ENCODE peak calls at places on chromosomes 6 and 20, in five cellular contexts. T is HCT116, Z is H1, J is GM12878, C is HepG2. Q is an unnamed sample.

GRCh38 chr20:33915726-33916331 is 77.9 kb upstream of the RALY start:
- DNase-seq in J (no peak), Z (no peak), C (peak; percentile 47), T (peak; percentile 15), Q (peak; percentile 18)

GRCh38 chr20:36572701-36573102 is 695 bp upstream of the TGIF2 start:
- DNase-seq in Z (no peak), C (peak; percentile 65), J (no peak), T (no peak), Q (no peak)

GRCh38 chr6:42471714-42472113 is 20.0 kb upstream of the TRERF1 start:
- DNase-seq in T (no peak), C (no peak), J (no peak), Z (no peak), Q (no peak)

GRCh38 chr6:7324520-7324919 is 11.5 kb upstream of the SSR1 start:
- DNase-seq in T (no peak), J (no peak), C (no peak), Z (no peak), Q (no peak)

GRCh38 chr6:33204415-33205171 is at the start of gene HSD17B8:
- DNase-seq in J (peak; percentile 71), Z (peak; percentile 72), T (peak; percentile 82), C (peak; percentile 90), Q (no peak)

GRCh38 chr20:38957915-38958485 is 4.1 kb upstream of the DHX35 start:
- DNase-seq in J (no peak), C (no peak), Z (no peak), T (no peak), Q (no peak)

GRCh38 chr6:162546905-162547304 is 180.7 kb downstream of the PRKN start:
- DNase-seq in T (no peak), Z (no peak), J (no peak), C (no peak), Q (no peak)

GRCh38 chr6:107173779-107174178 is 58.5 kb upstream of the BEND3 start:
- DNase-seq in Z (no peak), C (no peak), T (no peak), J (no peak), Q (no peak)

GRCh38 chr6:156777577-156777865 is 343 bp downstream of the ARID1B start:
- DNase-seq in T (no peak), J (no peak), C (no peak), Z (no peak), Q (no peak)

GRCh38 chr6:161273752-161274487 is at the start of gene AGPAT4:
- DNase-seq in J (peak; percentile 62), Z (peak; percentile 76), C (peak; percentile 32), T (peak; percentile 92), Q (peak; percentile 87)

GRCh38 chr6:147141690-147142308 is 62.4 kb upstream of the STXBP5 start:
- DNase-seq in Z (no peak), J (no peak), C (no peak), T (no peak), Q (no peak)

GRCh38 chr6:51467231-51467952 is 620.0 kb downstream of the PKHD1 start:
- DNase-seq in C (no peak), J (no peak), T (no peak), Z (no peak), Q (no peak)

GRCh38 chr20:25309395-25310267 is 61.7 kb downstream of the PYGB start:
- DNase-seq in J (no peak), T (peak; percentile 65), C (peak; percentile 82), Z (no peak), Q (peak; percentile 67)

GRCh38 chr6:32133786-32134185 is 3.7 kb upstream of the FKBPL start:
- DNase-seq in Z (no peak), T (no peak), J (no peak), C (no peak), Q (no peak)

GRCh38 chr6:116136933-116137340 is 11.0 kb upstream of the COL10A1 start:
- DNase-seq in J (no peak), C (no peak), Z (no peak), T (no peak), Q (no peak)

GRCh38 chr6:89985744-89986493 is 91.7 kb downstream of the GJA10 start:
- DNase-seq in Z (no peak), J (no peak), C (no peak), T (no peak), Q (no peak)

GRCh38 chr20:47543006-47543431 is 41.3 kb downstream of the NCOA3 start:
- DNase-seq in C (no peak), J (no peak), Z (no peak), T (no peak), Q (no peak)

GRCh38 chr20:7503501-7503900 is 436.8 kb downstream of the HAO1 start:
- DNase-seq in J (no peak), T (no peak), C (no peak), Z (no peak), Q (no peak)

GRCh38 chr20:37336369-37337207 is 9.4 kb upstream of the SRC start:
- DNase-seq in Z (no peak), T (no peak), J (peak; percentile 94), C (no peak), Q (no peak)

GRCh38 chr6:154058963-154059680 is 20.1 kb downstream of the OPRM1 start:
- DNase-seq in J (no peak), Z (no peak), T (no peak), C (no peak), Q (no peak)

GRCh38 chr6:69680302-69680701 is 116.5 kb downstream of the LMBRD1 start:
- DNase-seq in Z (no peak), C (no peak), T (no peak), J (no peak), Q (no peak)

GRCh38 chr20:51768759-51769517 is 748 bp upstream of the ATP9A start:
- DNase-seq in T (no peak), C (no peak), Z (no peak), J (no peak), Q (no peak)

GRCh38 chr6:108966236-108966635 is 118.0 kb downstream of the ARMC2 start:
- DNase-seq in C (no peak), Z (no peak), T (no peak), J (no peak), Q (no peak)

GRCh38 chr20:53260168-53260567 is 288.0 kb downstream of the TSHZ2 start:
- DNase-seq in T (no peak), Z (no peak), C (no peak), J (no peak), Q (no peak)

GRCh38 chr6:166855416-166855815 is 100.9 kb downstream of the RNASET2 start:
- DNase-seq in Z (no peak), T (no peak), J (no peak), C (no peak), Q (no peak)

DNA sequence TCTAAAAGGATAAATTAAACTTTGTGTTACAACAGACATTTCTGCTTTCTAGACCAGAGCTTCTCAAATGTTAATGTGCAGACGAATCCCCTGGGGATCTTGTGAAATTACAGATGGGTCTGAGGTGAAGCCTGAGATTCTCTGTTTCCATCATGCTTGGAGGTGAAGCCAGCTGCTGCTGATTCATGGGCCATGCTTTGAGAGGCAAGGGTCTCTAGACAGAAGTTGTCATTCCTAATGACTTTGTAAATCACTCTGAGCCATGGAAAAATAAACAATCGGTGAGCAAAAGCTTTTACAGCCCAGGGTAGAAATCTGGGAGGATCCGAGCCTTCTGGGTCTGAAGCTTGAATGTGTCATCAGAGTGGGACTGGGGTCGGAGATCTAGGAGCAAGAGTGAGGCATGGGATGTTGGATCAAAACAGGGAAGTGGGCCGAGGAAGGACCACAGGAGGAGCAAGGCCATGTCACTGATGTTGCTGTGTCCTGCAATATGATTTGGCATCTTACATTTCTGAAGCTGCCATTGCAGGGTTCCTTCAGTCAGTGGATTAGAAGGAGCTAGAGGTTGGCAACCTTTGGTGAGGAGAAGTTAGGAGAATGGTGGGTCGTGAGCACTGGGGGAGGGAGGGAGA is 77.3 kb downstream of the TRMT11 start:
- DNase-seq in T (no peak), C (no peak), Z (peak; percentile 1), J (no peak), Q (no peak)
- TF ChIP-seq SIN3A in T (no peak), C (no peak), Z (no peak), J (no peak), Q (no peak)

DNA sequence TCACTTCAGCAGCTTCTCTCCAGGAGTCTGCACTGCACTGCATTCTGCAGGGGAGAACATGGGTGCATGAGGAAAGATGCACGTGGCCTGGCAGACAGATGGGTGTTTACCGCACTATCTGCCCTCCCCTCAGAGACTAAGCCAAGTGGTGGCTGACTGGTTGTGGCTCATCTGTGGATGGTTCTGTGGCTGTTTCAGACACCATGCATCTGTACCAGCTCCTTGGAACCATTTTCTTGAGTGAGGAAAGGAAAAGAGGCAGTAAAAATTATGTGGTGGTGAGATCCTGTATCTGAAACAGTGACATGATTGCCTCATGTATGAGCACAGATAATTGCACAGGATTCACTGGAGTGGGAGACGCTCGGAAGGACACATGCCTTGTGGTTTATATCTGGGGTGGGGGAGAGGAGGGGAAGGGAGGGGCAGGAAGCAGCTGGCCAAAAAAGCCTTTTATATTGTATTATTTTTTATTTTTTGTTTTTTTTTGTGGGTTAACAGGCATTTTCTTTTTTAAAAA is 161.7 kb downstream of the ERMARD start:
- DNase-seq in J (no peak), T (no peak), Z (no peak), C (no peak), Q (no peak)
- TF ChIP-seq SIN3A in J (no peak), T (no peak), Z (no peak), C (no peak), Q (no peak)

GRCh38 chr6:87972279-87972678 is 75.4 kb upstream of the SPACA1 start:
- DNase-seq in Z (no peak), T (no peak), J (no peak), C (no peak), Q (no peak)
- TF ChIP-seq SIN3A in Z (no peak), T (no peak), J (no peak), C (no peak), Q (no peak)

GRCh38 chr6:11042025-11042749 is 1.9 kb downstream of the ELOVL2 start:
- DNase-seq in J (no peak), C (peak; percentile 24), Z (no peak), T (no peak), Q (no peak)

GRCh38 chr6:11043961-11044711 is at the start of gene ELOVL2:
- DNase-seq in C (peak; percentile 59), Z (no peak), T (no peak), J (no peak), Q (no peak)

GRCh38 chr6:11044712-11045167 is 635 bp upstream of the ELOVL2 start:
- DNase-seq in Z (no peak), J (no peak), C (no peak), T (no peak), Q (no peak)

GRCh38 chr6:11042750-11043551 is 1.2 kb downstream of the ELOVL2 start:
- DNase-seq in T (no peak), J (peak; percentile 2), C (no peak), Z (no peak), Q (no peak)

GRCh38 chr6:11043552-11043960 is 549 bp downstream of the ELOVL2 start:
- DNase-seq in Z (no peak), T (no peak), C (no peak), J (no peak), Q (no peak)
- TF ChIP-seq SIN3A in Z (no peak), T (no peak), C (peak; percentile 3), J (no peak), Q (peak; percentile 36)

DNA sequence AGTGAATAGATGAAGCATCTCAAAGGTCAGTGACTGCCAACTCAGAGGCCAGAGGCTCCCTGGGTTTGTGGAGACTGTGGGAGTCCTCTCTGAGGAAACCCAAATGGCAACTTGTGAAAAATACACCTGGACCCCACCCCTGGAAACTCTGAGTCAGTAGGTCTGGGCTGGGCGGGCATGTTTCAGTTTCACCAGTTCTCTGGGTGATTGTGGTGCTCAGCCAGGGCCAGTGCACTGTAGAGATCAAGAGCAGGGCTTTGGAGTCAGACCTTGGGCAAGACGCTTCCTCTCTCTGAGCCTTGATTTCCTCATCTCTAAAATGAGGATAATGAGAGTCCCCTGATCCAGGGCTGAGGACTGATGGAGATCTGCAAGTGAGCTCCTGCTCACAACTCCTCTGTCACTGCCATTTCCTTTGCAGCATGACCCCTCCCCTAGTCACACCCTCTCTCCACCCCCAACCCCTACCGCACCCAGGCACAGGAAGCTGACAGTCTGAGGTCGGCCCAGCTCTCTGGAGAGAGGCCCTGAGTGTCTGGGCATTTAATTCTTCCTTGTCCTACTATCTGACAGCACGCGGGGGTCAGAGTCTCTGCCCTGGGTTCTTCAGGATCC is 5.1 kb downstream of the DEF6 start:
- DNase-seq in Z (no peak), T (peak; percentile 31), J (peak; percentile 77), C (no peak), Q (no peak)
- TF ChIP-seq SIN3A in Z (no peak), T (no peak), J (peak; percentile 71), C (no peak), Q (no peak)

Q was measured in Panc1.